ENCODE peak calls at places on chromosomes 12 and 14, in four cellular contexts. U is HCT116, I is Peyer's patch, J is IMR-90. T is an unnamed sample. For H3K4me1, the result is how much of the 10 kb centered on the place peaks cover.

GRCh38 chr12:101051901-101052550 is 158.0 kb downstream of the SLC5A8 start:
- DNase-seq in J (peak), I (peak), U (peak), T (no peak)

GRCh38 chr14:36208690-36209278 is 32.3 kb upstream of the PTCSC3 start:
- DNase-seq in J (no peak), U (no peak), I (no peak), T (no peak)

GRCh38 chr14:64196026-64196425 is 98.1 kb downstream of the ESR2 start:
- DNase-seq in U (no peak), I (no peak), J (no peak), T (no peak)

GRCh38 chr12:114916531-114916930 is 232.6 kb upstream of the TBX3 start:
- DNase-seq in I (no peak), J (no peak), U (no peak), T (no peak)

GRCh38 chr14:55571125-55571889 is 8.7 kb upstream of the KTN1 start:
- DNase-seq in U (no peak), J (no peak), I (no peak), T (no peak)

GRCh38 chr12:62191747-62192485 is 68.3 kb upstream of the USP15 start:
- DNase-seq in J (no peak), I (peak), U (no peak), T (peak)

GRCh38 chr12:102427542-102427923 is 52.8 kb downstream of the IGF1 start:
- DNase-seq in U (no peak), J (no peak), I (no peak), T (no peak)

GRCh38 chr12:80909370-80909769 is 28.4 kb downstream of the LIN7A start:
- DNase-seq in I (no peak), J (no peak), U (no peak), T (no peak)

GRCh38 chr12:120060196-120060595 is 56.4 kb downstream of the RAB35 start:
- DNase-seq in I (no peak), J (no peak), U (no peak), T (no peak)
- H3K27ac ChIP-seq in I (no peak), J (no peak), U (no peak), T (no peak)

DNA sequence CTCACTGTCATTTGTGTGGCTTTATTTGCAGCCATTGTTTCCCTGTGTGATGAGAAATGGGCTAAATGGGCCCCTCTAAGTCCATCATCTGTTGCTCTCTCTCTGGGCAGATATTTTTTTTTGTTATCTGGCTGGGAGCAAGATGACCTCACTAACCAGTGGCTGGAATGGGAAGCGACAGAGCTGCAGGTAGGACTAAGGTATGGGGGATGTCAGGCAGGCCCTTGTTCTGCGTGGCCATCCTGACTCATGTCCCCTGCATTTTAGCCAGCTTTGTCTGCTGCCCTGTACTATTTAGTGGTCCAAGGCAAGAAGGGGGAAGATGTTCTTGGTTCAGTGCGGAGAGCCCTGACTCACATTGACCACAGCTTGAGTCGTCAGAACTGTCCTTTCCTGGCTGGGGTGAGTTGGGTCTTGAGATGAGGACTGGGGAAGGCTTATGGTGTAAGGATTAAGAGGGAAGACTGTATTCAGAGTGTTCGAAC is 1.3 kb downstream of the MARS1 start:
- DNase-seq in J (peak), U (no peak), I (no peak), T (no peak)
- TF ChIP-seq POLR2A in J (no peak), U (no peak), I (no peak), T (no peak)

GRCh38 chr12:68614105-68614679 is 3.5 kb downstream of the RAP1B start:
- DNase-seq in U (no peak), I (no peak), J (no peak), T (no peak)

GRCh38 chr12:68614772-68615171 is 4.1 kb downstream of the RAP1B start:
- DNase-seq in I (no peak), J (no peak), U (no peak), T (no peak)

GRCh38 chr12:68612245-68612644 is 1.5 kb downstream of the RAP1B start:
- DNase-seq in I (no peak), J (peak), U (no peak), T (no peak)

GRCh38 chr12:68612675-68613074 is 2.0 kb downstream of the RAP1B start:
- DNase-seq in U (no peak), I (no peak), J (no peak), T (no peak)

GRCh38 chr12:68613209-68613904 is 2.7 kb downstream of the RAP1B start:
- DNase-seq in J (no peak), I (no peak), U (no peak), T (no peak)
- H3K4me1 ChIP-seq in J (under half), I (under half), U (under half), T (under half)

GRCh38 chr12:89662623-89663022 is 46.0 kb downstream of the ATP2B1 start:
- DNase-seq in J (no peak), I (no peak), U (no peak), T (no peak)
- H3K27ac ChIP-seq in J (no peak), I (no peak), U (no peak), T (no peak)

GRCh38 chr12:46419675-46420074 is 47.1 kb upstream of the SLC38A2 start:
- DNase-seq in U (no peak), I (no peak), J (no peak), T (no peak)
- TF ChIP-seq POLR2A in U (no peak), I (no peak), J (no peak), T (no peak)

DNA sequence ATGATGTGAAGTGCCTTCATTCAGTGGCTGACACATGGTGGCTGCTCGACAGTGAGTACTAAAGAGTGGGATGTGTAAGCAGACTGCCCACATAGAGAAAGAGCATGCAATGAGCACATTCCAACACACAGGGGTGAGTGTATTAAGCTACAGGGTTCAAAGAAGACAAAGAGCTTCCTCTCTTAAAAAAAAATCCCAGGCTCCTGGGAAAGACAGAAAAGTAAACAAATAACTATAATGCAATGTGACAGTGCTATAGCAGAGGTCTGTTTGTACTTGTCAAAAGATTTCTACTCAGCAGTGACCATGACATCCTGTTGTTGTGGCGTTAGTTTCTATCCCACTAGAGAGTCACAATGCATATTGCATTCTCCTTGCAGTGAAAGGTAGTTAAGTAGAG is 12.4 kb upstream of the PCNX1 start:
- DNase-seq in J (peak), U (no peak), I (no peak), T (no peak)
- H3K4me1 ChIP-seq in J (under half), U (under half), I (under half), T (under half)